ENCODE peak calls at places on chromosome 18, in four cellular contexts. One of them, this sample, is unnamed. For H3K4me1 and H3K9me3, the result is how much of the 10 kb centered on the place peaks cover.

GRCh38 chr18:78818961-78819360 is 160.7 kb upstream of the SALL3 start:
- DNase-seq in sigmoid colon: no peak
- DNase-seq in ovary: no peak
- DNase-seq in heart right ventricle: no peak
- DNase-seq in this sample: no peak

GRCh38 chr18:3180325-3180724 is 39.4 kb downstream of the MYOM1 start:
- DNase-seq in sigmoid colon: no peak
- DNase-seq in ovary: no peak
- DNase-seq in heart right ventricle: no peak
- DNase-seq in this sample: no peak

GRCh38 chr18:24514439-24514838 is 54.0 kb downstream of the HRH4 start:
- DNase-seq in sigmoid colon: no peak
- DNase-seq in ovary: no peak
- DNase-seq in heart right ventricle: no peak
- DNase-seq in this sample: no peak

GRCh38 chr18:39500320-39500719 is 1934.7 kb upstream of the CELF4 start:
- DNase-seq in sigmoid colon: no peak
- DNase-seq in ovary: no peak
- DNase-seq in heart right ventricle: no peak
- DNase-seq in this sample: no peak

GRCh38 chr18:12092398-12093229 is 1.0 kb upstream of the ANKRD62 start:
- DNase-seq in sigmoid colon: no peak
- DNase-seq in ovary: no peak
- DNase-seq in heart right ventricle: peak
- DNase-seq in this sample: no peak

GRCh38 chr18:8701546-8702118 is 3.7 kb upstream of the MTCL1 start:
- DNase-seq in sigmoid colon: peak
- DNase-seq in ovary: no peak
- DNase-seq in heart right ventricle: no peak
- DNase-seq in this sample: no peak

GRCh38 chr18:8379187-8379941 is 229.9 kb upstream of the RAB12 start:
- DNase-seq in sigmoid colon: no peak
- DNase-seq in ovary: no peak
- DNase-seq in heart right ventricle: no peak
- DNase-seq in this sample: no peak

GRCh38 chr18:46169464-46169941 is 65.3 kb downstream of the HAUS1 start:
- DNase-seq in sigmoid colon: no peak
- DNase-seq in ovary: no peak
- DNase-seq in heart right ventricle: no peak
- DNase-seq in this sample: no peak

GRCh38 chr18:55433688-55434087 is 154.3 kb downstream of the TCF4 start:
- DNase-seq in sigmoid colon: no peak
- DNase-seq in ovary: no peak
- DNase-seq in heart right ventricle: no peak
- DNase-seq in this sample: no peak

GRCh38 chr18:48676346-48676745 is 137.5 kb downstream of the CTIF start:
- DNase-seq in sigmoid colon: peak
- DNase-seq in ovary: peak
- DNase-seq in heart right ventricle: no peak
- DNase-seq in this sample: no peak
- H3K4me1 ChIP-seq in sigmoid colon: under half
- H3K4me1 ChIP-seq in ovary: under half
- H3K4me1 ChIP-seq in heart right ventricle: half or more
- H3K4me1 ChIP-seq in this sample: under half

GRCh38 chr18:43159091-43159490 is 43.6 kb upstream of the RIT2 start:
- DNase-seq in sigmoid colon: no peak
- DNase-seq in ovary: no peak
- DNase-seq in heart right ventricle: no peak
- DNase-seq in this sample: no peak

GRCh38 chr18:43161528-43161927 is 46.0 kb upstream of the RIT2 start:
- DNase-seq in sigmoid colon: no peak
- DNase-seq in ovary: no peak
- DNase-seq in heart right ventricle: no peak
- DNase-seq in this sample: no peak

GRCh38 chr18:43158381-43158780 is 42.9 kb upstream of the RIT2 start:
- DNase-seq in sigmoid colon: no peak
- DNase-seq in ovary: no peak
- DNase-seq in heart right ventricle: no peak
- DNase-seq in this sample: no peak

GRCh38 chr18:43160509-43160908 is 45.0 kb upstream of the RIT2 start:
- DNase-seq in sigmoid colon: no peak
- DNase-seq in ovary: no peak
- DNase-seq in heart right ventricle: no peak
- DNase-seq in this sample: no peak
- H3K27ac ChIP-seq in sigmoid colon: no peak
- H3K27ac ChIP-seq in ovary: no peak
- H3K27ac ChIP-seq in heart right ventricle: no peak
- H3K27ac ChIP-seq in this sample: no peak

GRCh38 chr18:80026363-80026762 is 7.9 kb upstream of the RBFA start:
- DNase-seq in sigmoid colon: no peak
- DNase-seq in ovary: no peak
- DNase-seq in heart right ventricle: no peak
- DNase-seq in this sample: no peak
- H3K9me3 ChIP-seq in sigmoid colon: under half
- H3K9me3 ChIP-seq in ovary: half or more
- H3K9me3 ChIP-seq in heart right ventricle: half or more
- H3K9me3 ChIP-seq in this sample: half or more

GRCh38 chr18:22628795-22629194 is 211.1 kb upstream of the CTAGE1 start:
- DNase-seq in sigmoid colon: no peak
- DNase-seq in ovary: no peak
- DNase-seq in heart right ventricle: no peak
- DNase-seq in this sample: no peak
- H3K4me1 ChIP-seq in sigmoid colon: under half
- H3K4me1 ChIP-seq in ovary: under half
- H3K4me1 ChIP-seq in heart right ventricle: under half
- H3K4me1 ChIP-seq in this sample: under half